ENCODE peak calls at places on chromosome 4, in ten cellular contexts. One of them, this sample, is unnamed.

GRCh38 chr4:82802906-82803305 is 4.3 kb upstream of the SCD5 start:
- DNase-seq in effector memory CD4-positive, alpha-beta T cell: no peak
- DNase-seq in lower lobe of right lung: no peak
- DNase-seq in K562: no peak
- DNase-seq in psoas muscle: no peak
- DNase-seq in fibroblast of lung: no peak
- DNase-seq in mammary epithelial cell: no peak
- DNase-seq in CD4-positive, CD25-positive, alpha-beta regulatory T cell: no peak
- DNase-seq in PC-9: no peak
- DNase-seq in CD8-positive, alpha-beta T cell: no peak
- DNase-seq in this sample: no peak

GRCh38 chr4:69830529-69831269 is 29.2 kb downstream of the SULT1E1 start:
- DNase-seq in effector memory CD4-positive, alpha-beta T cell: no peak
- DNase-seq in lower lobe of right lung: no peak
- DNase-seq in K562: no peak
- DNase-seq in psoas muscle: no peak
- DNase-seq in fibroblast of lung: peak; percentile 21
- DNase-seq in mammary epithelial cell: peak; percentile 34
- DNase-seq in CD4-positive, CD25-positive, alpha-beta regulatory T cell: no peak
- DNase-seq in PC-9: no peak
- DNase-seq in CD8-positive, alpha-beta T cell: no peak
- DNase-seq in this sample: no peak

GRCh38 chr4:182093947-182094346 is 149.3 kb upstream of the TENM3 start:
- DNase-seq in effector memory CD4-positive, alpha-beta T cell: no peak
- DNase-seq in lower lobe of right lung: no peak
- DNase-seq in K562: no peak
- DNase-seq in psoas muscle: no peak
- DNase-seq in fibroblast of lung: no peak
- DNase-seq in mammary epithelial cell: no peak
- DNase-seq in CD4-positive, CD25-positive, alpha-beta regulatory T cell: no peak
- DNase-seq in PC-9: no peak
- DNase-seq in CD8-positive, alpha-beta T cell: no peak
- DNase-seq in this sample: no peak

GRCh38 chr4:25069014-25069413 is 38.3 kb upstream of the LGI2 start:
- DNase-seq in effector memory CD4-positive, alpha-beta T cell: no peak
- DNase-seq in lower lobe of right lung: no peak
- DNase-seq in K562: no peak
- DNase-seq in psoas muscle: no peak
- DNase-seq in fibroblast of lung: no peak
- DNase-seq in mammary epithelial cell: no peak
- DNase-seq in CD4-positive, CD25-positive, alpha-beta regulatory T cell: no peak
- DNase-seq in PC-9: no peak
- DNase-seq in CD8-positive, alpha-beta T cell: no peak
- DNase-seq in this sample: no peak

GRCh38 chr4:90582087-90582486 is 454.9 kb downstream of the CCSER1 start:
- DNase-seq in effector memory CD4-positive, alpha-beta T cell: no peak
- DNase-seq in lower lobe of right lung: no peak
- DNase-seq in K562: no peak
- DNase-seq in psoas muscle: no peak
- DNase-seq in fibroblast of lung: no peak
- DNase-seq in mammary epithelial cell: no peak
- DNase-seq in CD4-positive, CD25-positive, alpha-beta regulatory T cell: no peak
- DNase-seq in PC-9: no peak
- DNase-seq in CD8-positive, alpha-beta T cell: no peak
- DNase-seq in this sample: no peak

GRCh38 chr4:33160126-33160525 is 2440.0 kb downstream of the PCDH7 start:
- DNase-seq in effector memory CD4-positive, alpha-beta T cell: no peak
- DNase-seq in lower lobe of right lung: no peak
- DNase-seq in K562: no peak
- DNase-seq in psoas muscle: no peak
- DNase-seq in fibroblast of lung: peak; percentile 65
- DNase-seq in mammary epithelial cell: no peak
- DNase-seq in CD4-positive, CD25-positive, alpha-beta regulatory T cell: no peak
- DNase-seq in PC-9: no peak
- DNase-seq in CD8-positive, alpha-beta T cell: no peak
- DNase-seq in this sample: no peak

GRCh38 chr4:81452452-81453011 is 19.2 kb downstream of the RASGEF1B start:
- DNase-seq in effector memory CD4-positive, alpha-beta T cell: no peak
- DNase-seq in lower lobe of right lung: no peak
- DNase-seq in K562: no peak
- DNase-seq in psoas muscle: no peak
- DNase-seq in fibroblast of lung: no peak
- DNase-seq in mammary epithelial cell: peak; percentile 64
- DNase-seq in CD4-positive, CD25-positive, alpha-beta regulatory T cell: no peak
- DNase-seq in PC-9: peak; percentile 34
- DNase-seq in CD8-positive, alpha-beta T cell: no peak
- DNase-seq in this sample: no peak

GRCh38 chr4:80173387-80173786 is 23.9 kb upstream of the PRDM8 start:
- DNase-seq in effector memory CD4-positive, alpha-beta T cell: peak; percentile 39
- DNase-seq in lower lobe of right lung: no peak
- DNase-seq in K562: no peak
- DNase-seq in psoas muscle: no peak
- DNase-seq in fibroblast of lung: no peak
- DNase-seq in mammary epithelial cell: peak; percentile 87
- DNase-seq in CD4-positive, CD25-positive, alpha-beta regulatory T cell: peak; percentile 39
- DNase-seq in PC-9: no peak
- DNase-seq in CD8-positive, alpha-beta T cell: no peak
- DNase-seq in this sample: no peak

GRCh38 chr4:158833602-158834001 is 64.8 kb downstream of the FNIP2 start:
- DNase-seq in effector memory CD4-positive, alpha-beta T cell: no peak
- DNase-seq in lower lobe of right lung: no peak
- DNase-seq in K562: no peak
- DNase-seq in psoas muscle: no peak
- DNase-seq in fibroblast of lung: no peak
- DNase-seq in mammary epithelial cell: no peak
- DNase-seq in CD4-positive, CD25-positive, alpha-beta regulatory T cell: no peak
- DNase-seq in PC-9: no peak
- DNase-seq in CD8-positive, alpha-beta T cell: no peak
- DNase-seq in this sample: no peak
- H3K4me1 ChIP-seq in effector memory CD4-positive, alpha-beta T cell: no peaks in the 10 kb centered on the region
- H3K4me1 ChIP-seq in lower lobe of right lung: peaks cover 3% of the 10 kb centered on the region
- H3K4me1 ChIP-seq in K562: no peaks in the 10 kb centered on the region
- H3K4me1 ChIP-seq in psoas muscle: peaks cover 7% of the 10 kb centered on the region
- H3K4me1 ChIP-seq in fibroblast of lung: no peaks in the 10 kb centered on the region
- H3K4me1 ChIP-seq in mammary epithelial cell: peaks cover 10% of the 10 kb centered on the region
- H3K4me1 ChIP-seq in CD4-positive, CD25-positive, alpha-beta regulatory T cell: no peaks in the 10 kb centered on the region
- H3K4me1 ChIP-seq in PC-9: peaks cover 2% of the 10 kb centered on the region
- H3K4me1 ChIP-seq in CD8-positive, alpha-beta T cell: no peaks in the 10 kb centered on the region
- H3K4me1 ChIP-seq in this sample: peaks cover 3% of the 10 kb centered on the region

GRCh38 chr4:3224971-3225850 is 23.7 kb upstream of the MSANTD1 start:
- DNase-seq in effector memory CD4-positive, alpha-beta T cell: no peak
- DNase-seq in lower lobe of right lung: peak; percentile 47
- DNase-seq in K562: no peak
- DNase-seq in psoas muscle: peak; percentile 39
- DNase-seq in fibroblast of lung: no peak
- DNase-seq in mammary epithelial cell: no peak
- DNase-seq in CD4-positive, CD25-positive, alpha-beta regulatory T cell: no peak
- DNase-seq in PC-9: no peak
- DNase-seq in CD8-positive, alpha-beta T cell: no peak
- DNase-seq in this sample: no peak

GRCh38 chr4:3225946-3226345 is 23.0 kb upstream of the MSANTD1 start:
- DNase-seq in effector memory CD4-positive, alpha-beta T cell: no peak
- DNase-seq in lower lobe of right lung: peak; percentile 65
- DNase-seq in K562: no peak
- DNase-seq in psoas muscle: peak; percentile 39
- DNase-seq in fibroblast of lung: peak; percentile 16
- DNase-seq in mammary epithelial cell: no peak
- DNase-seq in CD4-positive, CD25-positive, alpha-beta regulatory T cell: no peak
- DNase-seq in PC-9: no peak
- DNase-seq in CD8-positive, alpha-beta T cell: no peak
- DNase-seq in this sample: no peak

GRCh38 chr4:3223346-3223745 is 25.6 kb upstream of the MSANTD1 start:
- DNase-seq in effector memory CD4-positive, alpha-beta T cell: no peak
- DNase-seq in lower lobe of right lung: peak; percentile 37
- DNase-seq in K562: no peak
- DNase-seq in psoas muscle: peak; percentile 44
- DNase-seq in fibroblast of lung: no peak
- DNase-seq in mammary epithelial cell: no peak
- DNase-seq in CD4-positive, CD25-positive, alpha-beta regulatory T cell: no peak
- DNase-seq in PC-9: no peak
- DNase-seq in CD8-positive, alpha-beta T cell: no peak
- DNase-seq in this sample: no peak

GRCh38 chr4:3221996-3222395 is 27.0 kb upstream of the MSANTD1 start:
- DNase-seq in effector memory CD4-positive, alpha-beta T cell: no peak
- DNase-seq in lower lobe of right lung: peak; percentile 25
- DNase-seq in K562: no peak
- DNase-seq in psoas muscle: peak; percentile 94
- DNase-seq in fibroblast of lung: no peak
- DNase-seq in mammary epithelial cell: no peak
- DNase-seq in CD4-positive, CD25-positive, alpha-beta regulatory T cell: no peak
- DNase-seq in PC-9: no peak
- DNase-seq in CD8-positive, alpha-beta T cell: no peak
- DNase-seq in this sample: peak; percentile 36

DNA sequence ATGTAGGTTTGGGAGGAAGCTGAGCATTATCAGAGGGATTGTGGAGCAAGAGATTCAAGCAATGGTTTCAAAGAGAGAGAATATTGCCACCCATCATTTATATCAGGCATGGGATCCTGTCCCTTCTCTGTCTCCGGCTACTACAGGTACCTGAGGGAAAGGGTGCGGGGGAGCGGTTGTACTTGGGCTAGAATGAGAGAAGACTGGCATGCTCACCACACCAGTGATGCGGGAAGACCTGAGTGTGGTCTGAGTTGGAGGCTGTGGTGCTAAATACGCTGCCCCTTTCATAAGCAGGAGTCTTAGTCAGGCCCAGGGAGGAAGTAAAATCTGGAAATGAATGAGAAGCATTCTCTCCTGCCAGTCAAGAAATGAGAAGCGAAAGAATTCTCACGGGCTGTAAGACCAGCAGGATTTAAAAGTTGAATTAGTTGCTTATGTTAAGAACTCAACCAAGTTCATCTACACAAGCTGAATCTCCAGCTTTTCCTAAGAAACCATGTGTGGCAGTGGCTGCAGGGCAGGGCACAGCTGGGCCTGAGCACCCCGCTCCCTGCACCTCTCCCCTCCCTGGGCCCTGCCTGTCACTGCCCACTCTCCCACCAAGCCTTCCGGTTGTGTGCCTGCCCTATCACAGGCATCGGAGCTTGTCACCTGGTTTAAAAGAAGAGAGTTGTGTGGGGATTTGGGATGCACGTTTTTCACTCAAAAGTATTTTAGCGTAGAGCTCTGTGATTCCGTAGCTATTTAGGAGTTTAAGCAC is 24.8 kb upstream of the MSANTD1 start:
- DNase-seq in effector memory CD4-positive, alpha-beta T cell: no peak
- DNase-seq in lower lobe of right lung: peak; percentile 28
- DNase-seq in K562: no peak
- DNase-seq in psoas muscle: peak; percentile 15
- DNase-seq in fibroblast of lung: no peak
- DNase-seq in mammary epithelial cell: no peak
- DNase-seq in CD4-positive, CD25-positive, alpha-beta regulatory T cell: no peak
- DNase-seq in PC-9: no peak
- DNase-seq in CD8-positive, alpha-beta T cell: no peak
- DNase-seq in this sample: no peak
- H3K36me3 ChIP-seq in effector memory CD4-positive, alpha-beta T cell: peaks cover 80% of the 10 kb centered on the region
- H3K36me3 ChIP-seq in lower lobe of right lung: peaks cover 94% of the 10 kb centered on the region
- H3K36me3 ChIP-seq in K562: peaks cover 46% of the 10 kb centered on the region
- H3K36me3 ChIP-seq in psoas muscle: no peaks in the 10 kb centered on the region
- H3K36me3 ChIP-seq in fibroblast of lung: peaks cover 22% of the 10 kb centered on the region
- H3K36me3 ChIP-seq in mammary epithelial cell: peaks cover 5% of the 10 kb centered on the region
- H3K36me3 ChIP-seq in CD4-positive, CD25-positive, alpha-beta regulatory T cell: peaks cover 88% of the 10 kb centered on the region
- H3K36me3 ChIP-seq in PC-9: no peaks in the 10 kb centered on the region
- H3K36me3 ChIP-seq in CD8-positive, alpha-beta T cell: peaks cover 47% of the 10 kb centered on the region
- H3K36me3 ChIP-seq in this sample: peaks cover 59% of the 10 kb centered on the region

GRCh38 chr4:27931584-27931983 is 1070.9 kb downstream of the STIM2 start:
- DNase-seq in effector memory CD4-positive, alpha-beta T cell: no peak
- DNase-seq in lower lobe of right lung: no peak
- DNase-seq in K562: no peak
- DNase-seq in psoas muscle: no peak
- DNase-seq in fibroblast of lung: no peak
- DNase-seq in mammary epithelial cell: no peak
- DNase-seq in CD4-positive, CD25-positive, alpha-beta regulatory T cell: no peak
- DNase-seq in PC-9: no peak
- DNase-seq in CD8-positive, alpha-beta T cell: no peak
- DNase-seq in this sample: no peak

GRCh38 chr4:27929141-27929540 is 1068.5 kb downstream of the STIM2 start:
- DNase-seq in effector memory CD4-positive, alpha-beta T cell: no peak
- DNase-seq in lower lobe of right lung: no peak
- DNase-seq in K562: no peak
- DNase-seq in psoas muscle: no peak
- DNase-seq in fibroblast of lung: no peak
- DNase-seq in mammary epithelial cell: peak; percentile 4
- DNase-seq in CD4-positive, CD25-positive, alpha-beta regulatory T cell: no peak
- DNase-seq in PC-9: no peak
- DNase-seq in CD8-positive, alpha-beta T cell: no peak
- DNase-seq in this sample: no peak

GRCh38 chr4:27934881-27935280 is 1074.2 kb downstream of the STIM2 start:
- DNase-seq in effector memory CD4-positive, alpha-beta T cell: no peak
- DNase-seq in lower lobe of right lung: no peak
- DNase-seq in K562: no peak
- DNase-seq in psoas muscle: no peak
- DNase-seq in fibroblast of lung: no peak
- DNase-seq in mammary epithelial cell: no peak
- DNase-seq in CD4-positive, CD25-positive, alpha-beta regulatory T cell: no peak
- DNase-seq in PC-9: no peak
- DNase-seq in CD8-positive, alpha-beta T cell: no peak
- DNase-seq in this sample: no peak

GRCh38 chr4:27930976-27931375 is 1070.3 kb downstream of the STIM2 start:
- DNase-seq in effector memory CD4-positive, alpha-beta T cell: no peak
- DNase-seq in lower lobe of right lung: no peak
- DNase-seq in K562: no peak
- DNase-seq in psoas muscle: no peak
- DNase-seq in fibroblast of lung: no peak
- DNase-seq in mammary epithelial cell: no peak
- DNase-seq in CD4-positive, CD25-positive, alpha-beta regulatory T cell: no peak
- DNase-seq in PC-9: no peak
- DNase-seq in CD8-positive, alpha-beta T cell: no peak
- DNase-seq in this sample: no peak

DNA sequence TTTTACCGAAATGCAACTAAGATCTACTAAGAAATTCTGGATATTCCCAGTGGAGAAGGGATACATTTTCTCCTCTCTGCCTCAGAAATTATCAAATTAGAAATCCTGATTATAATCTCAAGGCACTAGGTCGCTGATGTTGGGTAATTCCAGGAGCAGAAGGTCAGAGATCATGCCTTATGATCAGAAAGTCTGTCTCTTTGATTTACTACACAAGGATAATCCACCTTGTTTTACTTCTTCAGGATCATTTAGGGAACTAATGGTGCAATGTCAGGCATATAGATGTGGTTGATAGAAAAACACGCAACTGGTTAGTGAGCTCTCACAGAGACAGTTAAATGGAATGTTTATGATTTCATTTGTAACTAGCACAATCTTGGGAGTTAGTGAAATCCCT is 1069.7 kb downstream of the STIM2 start:
- DNase-seq in effector memory CD4-positive, alpha-beta T cell: no peak
- DNase-seq in lower lobe of right lung: no peak
- DNase-seq in K562: no peak
- DNase-seq in psoas muscle: no peak
- DNase-seq in fibroblast of lung: no peak
- DNase-seq in mammary epithelial cell: no peak
- DNase-seq in CD4-positive, CD25-positive, alpha-beta regulatory T cell: no peak
- DNase-seq in PC-9: no peak
- DNase-seq in CD8-positive, alpha-beta T cell: no peak
- DNase-seq in this sample: no peak
- H3K4me3 ChIP-seq in effector memory CD4-positive, alpha-beta T cell: no peak overlapping the region
- H3K4me3 ChIP-seq in lower lobe of right lung: no peak overlapping the region
- H3K4me3 ChIP-seq in K562: no peak overlapping the region
- H3K4me3 ChIP-seq in psoas muscle: no peak overlapping the region
- H3K4me3 ChIP-seq in fibroblast of lung: no peak overlapping the region
- H3K4me3 ChIP-seq in mammary epithelial cell: no peak overlapping the region
- H3K4me3 ChIP-seq in CD4-positive, CD25-positive, alpha-beta regulatory T cell: no peak overlapping the region
- H3K4me3 ChIP-seq in PC-9: no peak overlapping the region
- H3K4me3 ChIP-seq in CD8-positive, alpha-beta T cell: no peak overlapping the region
- H3K4me3 ChIP-seq in this sample: no peak overlapping the region

DNA sequence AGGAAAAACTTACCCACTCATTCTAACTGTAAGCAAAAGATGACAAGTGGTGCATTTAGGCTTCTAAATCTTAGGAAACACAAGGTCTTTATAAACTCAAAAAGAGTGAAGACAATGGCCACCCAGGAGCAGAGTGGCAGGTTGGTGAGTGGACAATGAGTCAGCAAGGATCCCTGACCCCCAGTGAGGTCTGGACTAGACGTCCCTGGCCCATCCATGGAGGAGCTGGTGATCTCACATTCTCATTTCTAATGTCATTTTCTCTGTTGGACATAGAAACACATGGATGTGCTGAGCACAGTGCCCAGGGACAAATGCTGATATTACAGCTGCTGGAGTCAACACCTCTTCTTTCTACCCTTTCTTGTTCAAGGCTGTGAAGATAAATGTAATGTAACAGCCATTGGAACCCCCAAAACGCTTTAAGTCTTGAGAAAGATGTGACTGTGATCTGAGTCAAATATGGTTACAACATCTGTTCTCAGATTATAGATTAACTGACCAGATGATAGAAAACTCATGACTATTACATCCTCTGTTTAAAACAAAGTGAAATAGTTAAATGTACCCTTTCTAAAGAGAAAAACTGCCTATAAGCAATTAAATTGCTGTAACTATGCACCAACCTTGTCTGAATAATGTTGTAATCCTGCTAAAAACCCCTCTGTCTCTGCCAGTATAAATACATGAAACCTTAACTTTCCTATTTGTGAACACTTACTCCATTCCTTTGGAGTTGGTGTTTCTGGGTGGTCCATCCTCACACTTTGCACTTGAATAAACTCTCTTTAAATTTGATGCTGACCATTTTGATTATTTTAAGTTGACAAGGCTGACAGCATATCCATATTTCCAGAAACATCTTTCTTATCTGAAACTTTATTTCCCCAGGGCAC is 92.7 kb downstream of the USP46 start:
- DNase-seq in effector memory CD4-positive, alpha-beta T cell: no peak
- DNase-seq in lower lobe of right lung: no peak
- DNase-seq in K562: no peak
- DNase-seq in psoas muscle: no peak
- DNase-seq in fibroblast of lung: peak; percentile 19
- DNase-seq in mammary epithelial cell: no peak
- DNase-seq in CD4-positive, CD25-positive, alpha-beta regulatory T cell: no peak
- DNase-seq in PC-9: no peak
- DNase-seq in CD8-positive, alpha-beta T cell: no peak
- DNase-seq in this sample: no peak
- H3K4me1 ChIP-seq in effector memory CD4-positive, alpha-beta T cell: no peaks in the 10 kb centered on the region
- H3K4me1 ChIP-seq in lower lobe of right lung: no peaks in the 10 kb centered on the region
- H3K4me1 ChIP-seq in K562: no peaks in the 10 kb centered on the region
- H3K4me1 ChIP-seq in psoas muscle: no peaks in the 10 kb centered on the region
- H3K4me1 ChIP-seq in fibroblast of lung: peaks cover 2% of the 10 kb centered on the region
- H3K4me1 ChIP-seq in mammary epithelial cell: peaks cover 1% of the 10 kb centered on the region
- H3K4me1 ChIP-seq in CD4-positive, CD25-positive, alpha-beta regulatory T cell: no peaks in the 10 kb centered on the region
- H3K4me1 ChIP-seq in PC-9: no peaks in the 10 kb centered on the region
- H3K4me1 ChIP-seq in CD8-positive, alpha-beta T cell: no peaks in the 10 kb centered on the region
- H3K4me1 ChIP-seq in this sample: no peaks in the 10 kb centered on the region